ENCODE peak calls at places on chromosomes 5 and 9, in five cellular contexts. F is H1, J is adipocyte, R is AML-193, H is PC-9. N is an unnamed sample.
A peak's percentile ranks its signal among the peaks of the same experiment; 100 is the strongest.

GRCh38 chr5:149517461-149518122 is 33.6 kb downstream of the CSNK1A1 start:
- DNase-seq in R (no peak), J (peak; percentile 74), F (no peak), H (no peak), N (no peak)

GRCh38 chr5:147504001-147504400 is 5.9 kb downstream of the DPYSL3 start:
- DNase-seq in F (no peak), H (no peak), J (peak; percentile 31), R (no peak), N (no peak)

GRCh38 chr5:33641722-33642505 is 201.1 kb downstream of the TARS1 start:
- DNase-seq in H (peak; percentile 31), F (no peak), R (no peak), J (peak; percentile 61), N (no peak)

GRCh38 chr5:72241346-72242003 is 78.6 kb downstream of the MRPS27 start:
- DNase-seq in J (no peak), F (no peak), H (no peak), R (no peak), N (no peak)

GRCh38 chr5:61333351-61334223 is 1.5 kb downstream of the ZSWIM6 start:
- DNase-seq in F (peak; percentile 64), H (peak; percentile 35), J (peak; percentile 68), R (no peak), N (no peak)

GRCh38 chr9:113876806-113877236 is 712 bp downstream of the ZNF618 start:
- DNase-seq in R (no peak), H (peak; percentile 17), F (no peak), J (peak; percentile 88), N (no peak)

GRCh38 chr9:108551030-108551964 is 304.5 kb downstream of the ACTL7B start:
- DNase-seq in J (peak; percentile 93), R (no peak), H (peak; percentile 75), F (no peak), N (no peak)

GRCh38 chr9:86099695-86100364 is 472 bp upstream of the GOLM1 start:
- DNase-seq in F (peak; percentile 74), H (peak; percentile 42), J (peak; percentile 81), R (no peak), N (no peak)

GRCh38 chr5:124839371-124839998 is 93.0 kb upstream of the ZNF608 start:
- DNase-seq in F (no peak), H (no peak), R (no peak), J (peak; percentile 17), N (no peak)

GRCh38 chr9:134171316-134172197 is 7.2 kb upstream of the RNU6ATAC start:
- DNase-seq in F (no peak), J (peak; percentile 88), H (no peak), R (no peak), N (no peak)

GRCh38 chr5:96794757-96795156 is 13.0 kb downstream of the ERAP1 start:
- DNase-seq in F (no peak), R (no peak), H (no peak), J (no peak), N (no peak)

GRCh38 chr5:113340537-113340936 is 94.3 kb downstream of the TSSK1B start:
- DNase-seq in H (no peak), F (no peak), J (no peak), R (no peak), N (no peak)

GRCh38 chr5:96733771-96734498 is 71.8 kb downstream of the CAST start:
- DNase-seq in H (peak; percentile 77), F (no peak), J (no peak), R (no peak), N (no peak)

GRCh38 chr9:71910602-71911060 is 362 bp downstream of the ABHD17B start:
- DNase-seq in H (no peak), F (peak; percentile 79), R (no peak), J (peak; percentile 76), N (no peak)

GRCh38 chr5:123708074-123708806 is 196.3 kb downstream of the CSNK1G3 start:
- DNase-seq in J (peak; percentile 43), F (no peak), H (no peak), R (no peak), N (no peak)

GRCh38 chr9:104075801-104076753 is 18.0 kb upstream of the SMC2 start:
- DNase-seq in J (peak; percentile 78), F (no peak), R (no peak), H (peak; percentile 0), N (no peak)

GRCh38 chr9:134318481-134318891 is 7.8 kb upstream of the RXRA start:
- DNase-seq in F (no peak), H (no peak), J (no peak), R (no peak), N (no peak)

GRCh38 chr5:34717426-34718327 is 61.5 kb downstream of the RAI14 start:
- DNase-seq in H (peak; percentile 87), R (no peak), F (peak; percentile 63), J (peak; percentile 89), N (no peak)

GRCh38 chr5:130222638-130223037 is 318.4 kb downstream of the CHSY3 start:
- DNase-seq in H (no peak), F (no peak), R (no peak), J (peak; percentile 30), N (no peak)

GRCh38 chr5:137221914-137222313 is 277.2 kb downstream of the SPOCK1 start:
- DNase-seq in J (no peak), H (no peak), R (no peak), F (no peak), N (no peak)

GRCh38 chr5:176875783-176876505 is 23.2 kb downstream of the HK3 start:
- DNase-seq in H (no peak), F (no peak), R (no peak), J (no peak), N (no peak)

GRCh38 chr5:35442916-35443639 is 174.6 kb upstream of the SPEF2 start:
- DNase-seq in R (no peak), H (no peak), F (no peak), J (peak; percentile 17), N (no peak)

GRCh38 chr9:69380811-69381210 is 55.8 kb downstream of the ENTREP1 start:
- DNase-seq in J (no peak), F (no peak), H (no peak), R (no peak), N (no peak)

GRCh38 chr9:110753734-110754231 is 85.2 kb downstream of the MUSK start:
- DNase-seq in H (no peak), F (no peak), R (no peak), J (peak; percentile 90), N (no peak)

N was measured in hypothalamus.